ENCODE peak calls at places on chromosomes 7 and 10, in seven cellular contexts. One of them, this sample, is unnamed.

GRCh38 chr10:25843551-25844170 is 90.4 kb upstream of the MYO3A start:
- DNase-seq in mesendoderm: no peak
- DNase-seq in T-helper 17 cell: no peak
- DNase-seq in IMR-90: no peak
- DNase-seq in cardiac muscle cell: no peak
- DNase-seq in NCI-H1092 treated with DMSO at 0.1 percent for 48 hours: no peak
- DNase-seq in Right ventricle myocardium superior: no peak
- DNase-seq in this sample: no peak

GRCh38 chr10:24247841-24248240 is 38.9 kb downstream of the KIAA1217 start:
- DNase-seq in mesendoderm: no peak
- DNase-seq in cardiac muscle cell: no peak
- DNase-seq in NCI-H1092 treated with DMSO at 0.1 percent for 48 hours: no peak
- DNase-seq in T-helper 17 cell: no peak
- DNase-seq in IMR-90: no peak
- DNase-seq in Right ventricle myocardium superior: no peak
- DNase-seq in this sample: no peak

GRCh38 chr7:99252166-99252895 is 20.3 kb upstream of the MYH16 start:
- DNase-seq in cardiac muscle cell: no peak
- DNase-seq in Right ventricle myocardium superior: no peak
- DNase-seq in T-helper 17 cell: no peak
- DNase-seq in NCI-H1092 treated with DMSO at 0.1 percent for 48 hours: no peak
- DNase-seq in IMR-90: no peak
- DNase-seq in mesendoderm: peak
- DNase-seq in this sample: no peak

GRCh38 chr10:22042557-22043326 is 39.2 kb upstream of the DNAJC1 start:
- DNase-seq in cardiac muscle cell: peak
- DNase-seq in IMR-90: no peak
- DNase-seq in Right ventricle myocardium superior: no peak
- DNase-seq in mesendoderm: peak
- DNase-seq in T-helper 17 cell: no peak
- DNase-seq in NCI-H1092 treated with DMSO at 0.1 percent for 48 hours: no peak
- DNase-seq in this sample: no peak

GRCh38 chr10:18582803-18583202 is 68.6 kb downstream of the NSUN6 start:
- DNase-seq in mesendoderm: no peak
- DNase-seq in Right ventricle myocardium superior: no peak
- DNase-seq in T-helper 17 cell: no peak
- DNase-seq in NCI-H1092 treated with DMSO at 0.1 percent for 48 hours: no peak
- DNase-seq in IMR-90: peak
- DNase-seq in cardiac muscle cell: peak
- DNase-seq in this sample: no peak

GRCh38 chr10:16770646-16771045 is 46.6 kb downstream of the RSU1 start:
- DNase-seq in mesendoderm: no peak
- DNase-seq in NCI-H1092 treated with DMSO at 0.1 percent for 48 hours: no peak
- DNase-seq in Right ventricle myocardium superior: no peak
- DNase-seq in IMR-90: no peak
- DNase-seq in cardiac muscle cell: no peak
- DNase-seq in T-helper 17 cell: no peak
- DNase-seq in this sample: no peak

GRCh38 chr7:12244129-12244528 is 33.0 kb downstream of the TMEM106B start:
- DNase-seq in cardiac muscle cell: peak
- DNase-seq in Right ventricle myocardium superior: no peak
- DNase-seq in IMR-90: peak
- DNase-seq in mesendoderm: peak
- DNase-seq in T-helper 17 cell: no peak
- DNase-seq in NCI-H1092 treated with DMSO at 0.1 percent for 48 hours: peak
- DNase-seq in this sample: peak

GRCh38 chr7:6395898-6396582 is 51.7 kb downstream of the DAGLB start:
- DNase-seq in NCI-H1092 treated with DMSO at 0.1 percent for 48 hours: no peak
- DNase-seq in cardiac muscle cell: no peak
- DNase-seq in IMR-90: no peak
- DNase-seq in Right ventricle myocardium superior: peak
- DNase-seq in T-helper 17 cell: no peak
- DNase-seq in mesendoderm: no peak
- DNase-seq in this sample: no peak

GRCh38 chr10:51035344-51035743 is 38.9 kb upstream of the PRKG1 start:
- DNase-seq in NCI-H1092 treated with DMSO at 0.1 percent for 48 hours: no peak
- DNase-seq in mesendoderm: peak
- DNase-seq in Right ventricle myocardium superior: no peak
- DNase-seq in T-helper 17 cell: no peak
- DNase-seq in IMR-90: no peak
- DNase-seq in cardiac muscle cell: no peak
- DNase-seq in this sample: no peak

GRCh38 chr10:132065491-132066105 is at the start of gene JAKMIP3:
- DNase-seq in mesendoderm: peak
- DNase-seq in IMR-90: peak
- DNase-seq in T-helper 17 cell: no peak
- DNase-seq in NCI-H1092 treated with DMSO at 0.1 percent for 48 hours: no peak
- DNase-seq in Right ventricle myocardium superior: peak
- DNase-seq in cardiac muscle cell: peak
- DNase-seq in this sample: no peak

GRCh38 chr7:137772748-137773147 is 74.0 kb downstream of the DGKI start:
- DNase-seq in NCI-H1092 treated with DMSO at 0.1 percent for 48 hours: no peak
- DNase-seq in IMR-90: peak
- DNase-seq in cardiac muscle cell: peak
- DNase-seq in mesendoderm: peak
- DNase-seq in Right ventricle myocardium superior: no peak
- DNase-seq in T-helper 17 cell: no peak
- DNase-seq in this sample: no peak